ENCODE peak calls at places on chromosomes 5 and 9, in four cellular contexts. One of them, this sample, is unnamed.

GRCh38 chr5:150311015-150311692 is 8.4 kb upstream of the ARSI start:
- DNase-seq in CD8-positive, alpha-beta T cell: no peak
- DNase-seq in amniotic stem cell: no peak
- DNase-seq in HT1080: no peak
- DNase-seq in this sample: no peak

GRCh38 chr9:31355159-31355882 is 1029.1 kb upstream of the ACO1 start:
- DNase-seq in CD8-positive, alpha-beta T cell: no peak
- DNase-seq in HT1080: no peak
- DNase-seq in amniotic stem cell: no peak
- DNase-seq in this sample: no peak

GRCh38 chr5:132468665-132469379 is 21.8 kb downstream of the IRF1 start:
- DNase-seq in HT1080: no peak
- DNase-seq in CD8-positive, alpha-beta T cell: no peak
- DNase-seq in amniotic stem cell: no peak
- DNase-seq in this sample: no peak

GRCh38 chr5:163330723-163331668 is 106.4 kb upstream of the CCNG1 start:
- DNase-seq in CD8-positive, alpha-beta T cell: no peak
- DNase-seq in HT1080: no peak
- DNase-seq in amniotic stem cell: no peak
- DNase-seq in this sample: no peak

GRCh38 chr5:173010021-173010420 is 26.4 kb downstream of the ATP6V0E1 start:
- DNase-seq in amniotic stem cell: no peak
- DNase-seq in CD8-positive, alpha-beta T cell: no peak
- DNase-seq in HT1080: peak; percentile 45
- DNase-seq in this sample: peak; percentile 24

GRCh38 chr5:92468307-92468706 is 1085.2 kb upstream of the ARRDC3 start:
- DNase-seq in HT1080: no peak
- DNase-seq in CD8-positive, alpha-beta T cell: no peak
- DNase-seq in amniotic stem cell: no peak
- DNase-seq in this sample: no peak

GRCh38 chr9:36865731-36866635 is 168.1 kb downstream of the PAX5 start:
- DNase-seq in amniotic stem cell: no peak
- DNase-seq in HT1080: no peak
- DNase-seq in CD8-positive, alpha-beta T cell: no peak
- DNase-seq in this sample: no peak

GRCh38 chr9:23123048-23123632 is 676.5 kb downstream of the DMRTA1 start:
- DNase-seq in amniotic stem cell: peak; percentile 35
- DNase-seq in CD8-positive, alpha-beta T cell: no peak
- DNase-seq in HT1080: peak; percentile 29
- DNase-seq in this sample: peak; percentile 4

GRCh38 chr9:134338394-134339182 is 12.3 kb downstream of the RXRA start:
- DNase-seq in amniotic stem cell: no peak
- DNase-seq in CD8-positive, alpha-beta T cell: no peak
- DNase-seq in HT1080: no peak
- DNase-seq in this sample: no peak

GRCh38 chr5:137960141-137960540 is 70.9 kb downstream of the PKD2L2 start:
- DNase-seq in CD8-positive, alpha-beta T cell: no peak
- DNase-seq in HT1080: no peak
- DNase-seq in amniotic stem cell: no peak
- DNase-seq in this sample: no peak

GRCh38 chr5:121967187-121967586 is 5.4 kb downstream of the SRFBP1 start:
- DNase-seq in CD8-positive, alpha-beta T cell: no peak
- DNase-seq in amniotic stem cell: peak; percentile 20
- DNase-seq in HT1080: no peak
- DNase-seq in this sample: no peak

GRCh38 chr5:39274388-39275085 is 55.2 kb upstream of the FYB1 start:
- DNase-seq in amniotic stem cell: no peak
- DNase-seq in CD8-positive, alpha-beta T cell: no peak
- DNase-seq in HT1080: no peak
- DNase-seq in this sample: no peak

GRCh38 chr5:65142511-65143011 is 339.2 kb downstream of the ADAMTS6 start:
- DNase-seq in HT1080: peak; percentile 70
- DNase-seq in amniotic stem cell: no peak
- DNase-seq in CD8-positive, alpha-beta T cell: no peak
- DNase-seq in this sample: no peak

GRCh38 chr5:142883025-142883424 is 112.8 kb downstream of the ARHGAP26 start:
- DNase-seq in HT1080: no peak
- DNase-seq in amniotic stem cell: no peak
- DNase-seq in CD8-positive, alpha-beta T cell: no peak
- DNase-seq in this sample: no peak

GRCh38 chr9:121671612-121672155 is 20.2 kb downstream of the DAB2IP start:
- DNase-seq in amniotic stem cell: no peak
- DNase-seq in CD8-positive, alpha-beta T cell: no peak
- DNase-seq in HT1080: no peak
- DNase-seq in this sample: no peak

GRCh38 chr9:91045036-91045435 is 243.4 kb downstream of the SYK start:
- DNase-seq in amniotic stem cell: no peak
- DNase-seq in HT1080: no peak
- DNase-seq in CD8-positive, alpha-beta T cell: no peak
- DNase-seq in this sample: no peak

GRCh38 chr9:37974506-37975173 is 70.7 kb upstream of the SLC25A51 start:
- DNase-seq in CD8-positive, alpha-beta T cell: no peak
- DNase-seq in amniotic stem cell: no peak
- DNase-seq in HT1080: peak; percentile 83
- DNase-seq in this sample: no peak

GRCh38 chr5:107514305-107514704 is 156.4 kb downstream of the EFNA5 start:
- DNase-seq in amniotic stem cell: no peak
- DNase-seq in CD8-positive, alpha-beta T cell: no peak
- DNase-seq in HT1080: peak; percentile 70
- DNase-seq in this sample: peak; percentile 80

GRCh38 chr5:9820696-9821449 is 190.7 kb upstream of the TAS2R1 start:
- DNase-seq in amniotic stem cell: no peak
- DNase-seq in CD8-positive, alpha-beta T cell: no peak
- DNase-seq in HT1080: peak; percentile 42
- DNase-seq in this sample: no peak

GRCh38 chr9:34783951-34784487 is 74.1 kb upstream of the CCL21 start:
- DNase-seq in HT1080: no peak
- DNase-seq in CD8-positive, alpha-beta T cell: no peak
- DNase-seq in amniotic stem cell: no peak
- DNase-seq in this sample: no peak

GRCh38 chr5:83865579-83865978 is 144.9 kb upstream of the HAPLN1 start:
- DNase-seq in HT1080: no peak
- DNase-seq in CD8-positive, alpha-beta T cell: no peak
- DNase-seq in amniotic stem cell: no peak
- DNase-seq in this sample: no peak

GRCh38 chr5:127562252-127562651 is 44.8 kb downstream of the PRRC1 start:
- DNase-seq in amniotic stem cell: no peak
- DNase-seq in HT1080: no peak
- DNase-seq in CD8-positive, alpha-beta T cell: no peak
- DNase-seq in this sample: no peak

GRCh38 chr9:116842658-116843057 is 155.6 kb downstream of the TRIM32 start:
- DNase-seq in CD8-positive, alpha-beta T cell: no peak
- DNase-seq in amniotic stem cell: no peak
- DNase-seq in HT1080: no peak
- DNase-seq in this sample: peak; percentile 20

GRCh38 chr9:135502168-135502872 is 1.8 kb downstream of the MRPS2 start:
- DNase-seq in HT1080: no peak
- DNase-seq in amniotic stem cell: no peak
- DNase-seq in CD8-positive, alpha-beta T cell: no peak
- DNase-seq in this sample: no peak

GRCh38 chr9:136050706-136051567 is 44.2 kb downstream of the NACC2 start:
- DNase-seq in HT1080: no peak
- DNase-seq in CD8-positive, alpha-beta T cell: no peak
- DNase-seq in amniotic stem cell: no peak
- DNase-seq in this sample: peak; percentile 56

GRCh38 chr9:133114886-133115603 is 6.0 kb downstream of the RALGDS start:
- DNase-seq in amniotic stem cell: no peak
- DNase-seq in CD8-positive, alpha-beta T cell: no peak
- DNase-seq in HT1080: no peak
- DNase-seq in this sample: no peak